ENCODE peak calls at places on chromosomes 11 and 22, in eight cellular contexts. M is A549, Y is Peyer's patch, V is vagina, G is lower leg skin, H is GM12892, W is prostate gland, E is HCT116. F is an unnamed sample.

GRCh38 chr22:50306753-50307749 is at the start of gene PLXNB2:
- DNase-seq in M (peak), Y (peak), V (no peak), G (peak), H (peak), W (peak), E (peak), F (no peak)

GRCh38 chr11:134453441-134453840 is 41.4 kb upstream of the B3GAT1 start:
- DNase-seq in M (no peak), Y (no peak), V (no peak), G (no peak), H (no peak), W (no peak), E (no peak), F (no peak)

GRCh38 chr11:13859986-13860385 is 102.5 kb upstream of the SPON1 start:
- DNase-seq in M (no peak), Y (no peak), V (no peak), G (no peak), H (no peak), W (no peak), E (no peak), F (no peak)

GRCh38 chr11:69058501-69059270 is 10.0 kb downstream of the TPCN2 start:
- DNase-seq in M (no peak), Y (no peak), V (no peak), G (no peak), H (no peak), W (no peak), E (no peak), F (no peak)

GRCh38 chr11:2724114-2724513 is 24.3 kb upstream of the KCNQ1OT1 start:
- DNase-seq in M (no peak), Y (no peak), V (no peak), G (no peak), H (no peak), W (no peak), E (no peak), F (no peak)

GRCh38 chr11:117745346-117745745 is 51.7 kb downstream of the DSCAML1 start:
- DNase-seq in M (no peak), Y (no peak), V (no peak), G (no peak), H (no peak), W (no peak), E (no peak), F (no peak)

GRCh38 chr11:83862691-83863090 is 576.5 kb upstream of the CCDC90B start:
- DNase-seq in M (no peak), Y (no peak), V (no peak), G (no peak), H (no peak), W (no peak), E (no peak), F (no peak)

GRCh38 chr11:70785372-70785771 is 387.0 kb downstream of the CTTN start:
- DNase-seq in M (no peak), Y (no peak), V (no peak), G (no peak), H (no peak), W (no peak), E (no peak), F (no peak)

GRCh38 chr11:39365809-39366436 is 2093.5 kb downstream of the LRRC4C start:
- DNase-seq in M (no peak), Y (no peak), V (no peak), G (no peak), H (no peak), W (no peak), E (no peak), F (peak)

GRCh38 chr22:31646186-31647019 is 15.6 kb downstream of the PISD start:
- DNase-seq in M (peak), Y (no peak), V (no peak), G (no peak), H (no peak), W (no peak), E (peak), F (peak)

GRCh38 chr11:74877132-74877531 is 71.8 kb downstream of the XRRA1 start:
- DNase-seq in M (no peak), Y (no peak), V (no peak), G (no peak), H (no peak), W (no peak), E (peak), F (no peak)

GRCh38 chr22:38153821-38154562 is 27.6 kb downstream of the PLA2G6 start:
- DNase-seq in M (no peak), Y (peak), V (no peak), G (no peak), H (no peak), W (no peak), E (no peak), F (no peak)

GRCh38 chr11:48025983-48026340 is 45.6 kb downstream of the PTPRJ start:
- DNase-seq in M (no peak), Y (no peak), V (no peak), G (no peak), H (no peak), W (no peak), E (no peak), F (no peak)

GRCh38 chr11:28616566-28616965 is 508.4 kb downstream of the METTL15 start:
- DNase-seq in M (no peak), Y (no peak), V (no peak), G (no peak), H (no peak), W (no peak), E (no peak), F (no peak)

GRCh38 chr22:24001314-24001713 is 3.9 kb downstream of the GSTT4 start:
- DNase-seq in M (no peak), Y (no peak), V (no peak), G (no peak), H (no peak), W (no peak), E (no peak), F (no peak)

GRCh38 chr11:6414874-6415328 is 4.0 kb downstream of the APBB1 start:
- DNase-seq in M (no peak), Y (no peak), V (no peak), G (no peak), H (no peak), W (no peak), E (no peak), F (no peak)

GRCh38 chr11:14414470-14415461 is 55.8 kb upstream of the RRAS2 start:
- DNase-seq in M (no peak), Y (no peak), V (no peak), G (no peak), H (no peak), W (no peak), E (no peak), F (no peak)

GRCh38 chr22:45316796-45317526 is 7.2 kb downstream of the FAM118A start:
- DNase-seq in M (no peak), Y (no peak), V (no peak), G (no peak), H (no peak), W (no peak), E (no peak), F (no peak)

GRCh38 chr22:35467788-35468187 is 67.8 kb downstream of the MCM5 start:
- DNase-seq in M (no peak), Y (peak), V (no peak), G (peak), H (no peak), W (peak), E (no peak), F (no peak)

GRCh38 chr11:78354741-78355705 is 62.6 kb downstream of the GAB2 start:
- DNase-seq in M (no peak), Y (no peak), V (no peak), G (no peak), H (no peak), W (no peak), E (no peak), F (no peak)

GRCh38 chr11:106304274-106304673 is 226.8 kb downstream of the AASDHPPT start:
- DNase-seq in M (no peak), Y (no peak), V (no peak), G (no peak), H (no peak), W (no peak), E (no peak), F (no peak)

GRCh38 chr22:26671317-26672059 is 14.1 kb downstream of the MIAT start:
- DNase-seq in M (no peak), Y (peak), V (no peak), G (peak), H (peak), W (peak), E (no peak), F (no peak)

GRCh38 chr11:18745251-18745650 is 19.3 kb upstream of the IGSF22 start:
- DNase-seq in M (no peak), Y (no peak), V (no peak), G (no peak), H (no peak), W (no peak), E (no peak), F (no peak)

GRCh38 chr11:58923300-58923788 is 15.9 kb upstream of the GLYATL1 start:
- DNase-seq in M (no peak), Y (no peak), V (no peak), G (peak), H (no peak), W (peak), E (peak), F (peak)

GRCh38 chr11:26842458-26842841 is 120.6 kb upstream of the SLC5A12 start:
- DNase-seq in M (no peak), Y (no peak), V (no peak), G (no peak), H (no peak), W (no peak), E (no peak), F (no peak)

GRCh38 chr11:123083623-123084029 is 21.7 kb upstream of the HSPA8 start:
- DNase-seq in M (peak), Y (peak), V (no peak), G (peak), H (no peak), W (peak), E (peak), F (peak)

GRCh38 chr11:47376543-47377371 is 1.6 kb downstream of the SPI1 start:
- DNase-seq in M (no peak), Y (peak), V (no peak), G (peak), H (no peak), W (no peak), E (no peak), F (no peak)

GRCh38 chr22:25027959-25028840 is 75.7 kb downstream of the KIAA1671 start:
- DNase-seq in M (peak), Y (peak), V (no peak), G (no peak), H (no peak), W (no peak), E (no peak), F (no peak)

GRCh38 chr11:113111156-113111555 is 149.9 kb downstream of the NCAM1 start:
- DNase-seq in M (no peak), Y (no peak), V (no peak), G (no peak), H (no peak), W (no peak), E (no peak), F (no peak)

GRCh38 chr11:63567044-63567840 is 4.1 kb upstream of the PLAAT2 start:
- DNase-seq in M (peak), Y (peak), V (no peak), G (peak), H (no peak), W (peak), E (peak), F (peak)

GRCh38 chr11:80914311-80914710 is 1473.5 kb upstream of the TENM4 start:
- DNase-seq in M (no peak), Y (no peak), V (no peak), G (no peak), H (no peak), W (no peak), E (no peak), F (no peak)

GRCh38 chr22:35458547-35459422 is 58.8 kb downstream of the MCM5 start:
- DNase-seq in M (no peak), Y (no peak), V (no peak), G (no peak), H (no peak), W (no peak), E (no peak), F (no peak)

DNA sequence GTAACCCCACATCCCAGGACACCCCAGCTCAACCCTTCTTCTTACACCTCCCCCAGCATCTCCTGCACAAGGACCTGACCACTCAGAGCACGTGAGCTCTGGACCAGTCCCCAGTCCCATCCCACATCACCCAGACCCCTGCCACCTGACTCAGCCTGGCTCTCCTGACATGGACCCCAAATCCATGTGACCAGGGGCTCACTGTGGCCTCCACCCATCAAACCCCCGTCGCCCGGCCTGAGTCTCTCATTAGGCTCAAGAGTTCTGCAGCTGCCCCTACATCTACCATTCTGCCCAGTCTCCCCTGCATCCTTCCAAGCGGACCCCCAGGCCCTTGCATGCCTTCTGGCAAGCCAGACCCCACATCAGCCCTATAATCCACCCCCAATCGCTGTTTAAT is 1.9 kb upstream of the LIF start:
- DNase-seq in M (no peak), Y (no peak), V (no peak), G (no peak), H (no peak), W (no peak), E (no peak), F (no peak)
- TF ChIP-seq POLR2A in M (no peak), Y (no peak), V (no peak), G (no peak), H (no peak), W (no peak), E (no peak), F (no peak)

GRCh38 chr22:21626735-21627469 is 2.9 kb downstream of the YDJC start:
- DNase-seq in M (no peak), Y (no peak), V (no peak), G (no peak), H (no peak), W (no peak), E (no peak), F (no peak)

GRCh38 chr22:21632237-21632895 is at the start of gene CCDC116:
- DNase-seq in M (no peak), Y (peak), V (no peak), G (no peak), H (no peak), W (no peak), E (no peak), F (no peak)

GRCh38 chr22:21631025-21631424 is 1.2 kb upstream of the YDJC start:
- DNase-seq in M (no peak), Y (no peak), V (no peak), G (no peak), H (no peak), W (no peak), E (no peak), F (no peak)

GRCh38 chr22:21628386-21629261 is 1.2 kb downstream of the YDJC start:
- DNase-seq in M (no peak), Y (peak), V (no peak), G (no peak), H (no peak), W (no peak), E (no peak), F (no peak)

DNA sequence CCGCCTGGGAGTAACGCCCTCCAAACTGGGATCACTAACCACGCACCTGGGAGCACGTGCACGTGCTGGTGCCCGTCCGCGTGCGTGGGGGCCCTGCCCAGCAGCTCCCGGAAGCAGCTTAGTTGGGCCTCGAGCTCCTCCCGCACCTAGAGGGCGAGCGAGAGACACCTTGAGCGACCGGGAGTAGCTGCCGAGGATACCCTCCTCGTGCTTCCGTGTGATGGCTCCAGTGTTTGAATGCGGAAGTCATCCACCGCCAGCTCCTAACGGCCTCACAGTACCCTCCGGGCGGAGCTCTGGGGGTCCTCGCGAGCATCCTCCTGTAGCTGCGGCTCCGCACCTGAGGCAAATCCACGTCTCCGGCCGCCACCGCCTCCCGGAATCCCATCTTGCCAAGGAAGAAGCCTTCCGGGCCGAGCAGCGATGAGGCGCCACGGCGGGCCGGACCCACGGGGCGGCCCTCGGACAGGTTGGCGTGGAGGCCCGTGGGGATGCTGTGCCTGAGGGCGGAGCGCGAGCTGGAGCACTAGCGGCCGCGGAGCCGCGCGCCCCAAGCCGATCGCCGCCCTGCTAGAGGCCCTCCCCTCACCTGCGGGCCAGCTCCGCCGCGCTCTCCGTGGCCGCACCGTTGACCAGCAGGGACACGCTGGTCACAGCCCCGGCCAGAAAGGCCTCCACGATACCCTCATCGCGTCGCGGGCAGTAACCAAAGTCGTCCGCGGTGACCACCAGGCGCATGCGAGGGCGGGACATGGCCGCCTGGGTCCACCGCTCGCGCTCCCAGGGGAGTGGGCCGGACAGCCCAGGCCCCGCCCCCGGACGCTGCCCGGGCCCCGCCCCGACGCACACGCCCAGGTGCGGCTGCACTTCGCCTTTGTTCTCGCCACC is at the start of gene YDJC:
- DNase-seq in M (peak), Y (peak), V (no peak), G (peak), H (peak), W (peak), E (peak), F (peak)
- TF ChIP-seq POLR2A in M (peak), Y (peak), V (no peak), G (no peak), H (peak), W (peak), E (peak), F (peak)

DNA sequence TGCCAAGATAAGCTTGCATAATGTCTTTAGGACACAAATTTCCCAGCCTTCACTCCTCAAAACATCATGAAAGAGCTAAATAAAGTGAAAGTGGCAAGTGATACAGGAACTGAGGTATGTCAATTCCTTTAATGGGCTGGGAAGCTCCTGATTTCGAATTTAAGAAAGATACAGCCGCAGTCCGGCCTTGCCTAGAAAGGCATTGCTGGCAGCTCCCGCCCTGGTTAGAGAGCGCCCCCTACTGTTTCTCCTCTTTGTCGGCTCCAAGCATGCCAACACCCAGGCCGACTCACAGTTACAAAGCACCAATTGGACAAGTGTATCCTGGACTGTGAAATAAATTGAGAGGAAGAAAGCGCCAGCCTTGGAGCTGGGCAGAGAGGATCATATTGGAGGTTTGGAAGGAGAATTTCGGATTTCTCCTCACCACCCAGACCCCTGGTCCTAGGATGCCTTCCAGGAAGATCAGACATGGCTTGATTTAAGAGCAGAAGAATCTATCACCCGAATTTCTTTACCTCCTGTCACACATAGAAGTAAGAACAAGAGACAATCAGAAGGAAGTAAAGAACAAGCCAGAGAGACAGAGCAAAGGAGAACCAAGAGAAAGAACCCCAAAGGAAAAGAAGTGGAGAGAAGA is 84.0 kb downstream of the FAM76B start:
- DNase-seq in M (peak), Y (peak), V (peak), G (peak), H (peak), W (peak), E (peak), F (peak)
- TF ChIP-seq POLR2A in M (no peak), Y (no peak), V (no peak), G (no peak), H (no peak), W (no peak), E (no peak), F (no peak)

GRCh38 chr11:44565008-44565745 is at the start of gene CD82:
- DNase-seq in M (peak), Y (peak), V (peak), G (peak), H (peak), W (peak), E (peak), F (peak)
- TF ChIP-seq POLR2A in M (peak), Y (peak), V (no peak), G (no peak), H (peak), W (peak), E (no peak), F (peak)

GRCh38 chr22:19523240-19524169 is 705 bp downstream of the CLDN5 start:
- DNase-seq in M (no peak), Y (peak), V (no peak), G (no peak), H (no peak), W (no peak), E (no peak), F (no peak)
- TF ChIP-seq POLR2A in M (no peak), Y (no peak), V (no peak), G (no peak), H (no peak), W (no peak), E (no peak), F (no peak)

DNA sequence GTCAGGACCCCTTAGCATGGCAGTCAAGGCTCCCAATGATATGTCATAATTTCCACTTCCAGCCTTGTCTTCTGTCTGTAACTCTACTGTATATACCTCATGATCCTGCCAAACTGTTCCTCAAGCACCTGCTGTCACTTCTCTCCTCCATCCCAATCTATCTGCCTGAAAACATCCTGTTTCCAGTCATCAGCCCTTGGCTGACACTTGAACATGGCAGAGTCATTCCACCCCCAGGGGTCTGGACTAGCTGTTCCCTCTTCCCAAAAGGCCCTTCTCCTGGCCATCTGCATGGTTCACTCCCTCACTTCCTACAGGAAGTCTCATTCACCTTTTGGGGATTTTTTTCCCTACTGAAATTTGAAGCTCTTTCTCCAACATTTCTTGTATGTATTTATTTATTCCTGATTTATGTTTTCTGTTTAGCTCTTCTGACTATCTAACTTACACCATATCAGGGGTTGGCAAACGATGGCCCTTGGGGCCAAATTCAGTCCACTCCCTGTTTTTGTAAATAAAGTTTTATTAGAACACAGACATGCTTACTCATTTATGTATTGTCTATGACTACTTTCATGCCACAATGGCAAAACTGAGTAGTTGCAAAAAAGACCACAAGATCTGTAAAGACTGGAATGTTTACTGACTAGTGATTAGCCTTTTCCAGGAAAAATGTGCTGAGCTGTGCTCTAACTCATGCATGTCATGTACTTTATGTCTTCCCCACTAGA is 278.4 kb downstream of the KIRREL3 start:
- DNase-seq in M (no peak), Y (no peak), V (no peak), G (no peak), H (no peak), W (no peak), E (no peak), F (no peak)
- TF ChIP-seq POLR2A in M (no peak), Y (no peak), V (no peak), G (no peak), H (no peak), W (no peak), E (no peak), F (no peak)